ENCODE peak calls at places on chromosomes 7 and 10, in ten cellular contexts. One of them, this sample, is unnamed. For H3K4me1 and H3K36me3, the result is how much of the 10 kb centered on the place peaks cover.

GRCh38 chr10:93149761-93150160 is 76.1 kb downstream of the CYP26A1 start:
- DNase-seq in BE2C: no peak
- DNase-seq in fibroblast of lung: no peak
- DNase-seq in left lung: no peak
- DNase-seq in H1: no peak
- DNase-seq in CD8-positive, alpha-beta T cell: no peak
- DNase-seq in astrocyte: peak
- DNase-seq in OCI-LY7: no peak
- DNase-seq in gastrocnemius medialis: no peak
- DNase-seq in adrenal gland: no peak
- DNase-seq in this sample: no peak

GRCh38 chr7:110204527-110204926 is 886.4 kb upstream of the LRRN3 start:
- DNase-seq in left lung: no peak
- DNase-seq in H1: peak
- DNase-seq in adrenal gland: no peak
- DNase-seq in OCI-LY7: no peak
- DNase-seq in CD8-positive, alpha-beta T cell: no peak
- DNase-seq in BE2C: peak
- DNase-seq in fibroblast of lung: peak
- DNase-seq in gastrocnemius medialis: no peak
- DNase-seq in astrocyte: no peak
- DNase-seq in this sample: no peak

GRCh38 chr7:5622746-5623145 is 158.7 kb downstream of the RNF216 start:
- DNase-seq in astrocyte: no peak
- DNase-seq in adrenal gland: no peak
- DNase-seq in fibroblast of lung: no peak
- DNase-seq in CD8-positive, alpha-beta T cell: no peak
- DNase-seq in left lung: no peak
- DNase-seq in OCI-LY7: no peak
- DNase-seq in H1: no peak
- DNase-seq in gastrocnemius medialis: no peak
- DNase-seq in BE2C: no peak
- DNase-seq in this sample: no peak

GRCh38 chr7:129829677-129830631 is 122.8 kb downstream of the UBE2H start:
- DNase-seq in H1: peak
- DNase-seq in gastrocnemius medialis: peak
- DNase-seq in BE2C: peak
- DNase-seq in CD8-positive, alpha-beta T cell: peak
- DNase-seq in OCI-LY7: peak
- DNase-seq in astrocyte: peak
- DNase-seq in left lung: peak
- DNase-seq in fibroblast of lung: peak
- DNase-seq in adrenal gland: peak
- DNase-seq in this sample: peak

GRCh38 chr10:56782503-56782902 is 421.4 kb upstream of the ZWINT start:
- DNase-seq in adrenal gland: no peak
- DNase-seq in astrocyte: no peak
- DNase-seq in BE2C: no peak
- DNase-seq in H1: no peak
- DNase-seq in CD8-positive, alpha-beta T cell: no peak
- DNase-seq in gastrocnemius medialis: no peak
- DNase-seq in left lung: no peak
- DNase-seq in fibroblast of lung: no peak
- DNase-seq in OCI-LY7: no peak
- DNase-seq in this sample: no peak

GRCh38 chr7:6160191-6160623 is 112.2 kb downstream of the CYTH3 start:
- DNase-seq in CD8-positive, alpha-beta T cell: no peak
- DNase-seq in fibroblast of lung: peak
- DNase-seq in adrenal gland: peak
- DNase-seq in left lung: no peak
- DNase-seq in astrocyte: peak
- DNase-seq in H1: peak
- DNase-seq in OCI-LY7: no peak
- DNase-seq in BE2C: peak
- DNase-seq in gastrocnemius medialis: peak
- DNase-seq in this sample: peak

GRCh38 chr10:69379800-69380199 is 36.9 kb downstream of the TACR2 start:
- DNase-seq in OCI-LY7: no peak
- DNase-seq in CD8-positive, alpha-beta T cell: no peak
- DNase-seq in H1: no peak
- DNase-seq in gastrocnemius medialis: no peak
- DNase-seq in fibroblast of lung: no peak
- DNase-seq in BE2C: no peak
- DNase-seq in astrocyte: no peak
- DNase-seq in left lung: no peak
- DNase-seq in adrenal gland: no peak
- DNase-seq in this sample: peak

GRCh38 chr7:74405191-74405898 is 48.4 kb upstream of the GTF2IRD1 start:
- DNase-seq in fibroblast of lung: no peak
- DNase-seq in H1: peak
- DNase-seq in CD8-positive, alpha-beta T cell: no peak
- DNase-seq in OCI-LY7: peak
- DNase-seq in adrenal gland: no peak
- DNase-seq in left lung: no peak
- DNase-seq in astrocyte: no peak
- DNase-seq in BE2C: peak
- DNase-seq in gastrocnemius medialis: no peak
- DNase-seq in this sample: no peak

GRCh38 chr7:142626420-142627035 is 122.7 kb upstream of the PRSS1 start:
- DNase-seq in astrocyte: no peak
- DNase-seq in BE2C: peak
- DNase-seq in CD8-positive, alpha-beta T cell: peak
- DNase-seq in fibroblast of lung: no peak
- DNase-seq in gastrocnemius medialis: no peak
- DNase-seq in left lung: peak
- DNase-seq in H1: peak
- DNase-seq in OCI-LY7: peak
- DNase-seq in adrenal gland: peak
- DNase-seq in this sample: no peak

GRCh38 chr7:77427996-77428603 is 12.0 kb upstream of the GSAP start:
- DNase-seq in fibroblast of lung: peak
- DNase-seq in left lung: peak
- DNase-seq in H1: no peak
- DNase-seq in astrocyte: peak
- DNase-seq in BE2C: no peak
- DNase-seq in adrenal gland: no peak
- DNase-seq in OCI-LY7: no peak
- DNase-seq in CD8-positive, alpha-beta T cell: no peak
- DNase-seq in gastrocnemius medialis: no peak
- DNase-seq in this sample: no peak

GRCh38 chr7:94655562-94655883 is 410 bp downstream of the SGCE start:
- DNase-seq in astrocyte: peak
- DNase-seq in gastrocnemius medialis: no peak
- DNase-seq in BE2C: peak
- DNase-seq in left lung: peak
- DNase-seq in H1: no peak
- DNase-seq in CD8-positive, alpha-beta T cell: no peak
- DNase-seq in OCI-LY7: no peak
- DNase-seq in adrenal gland: peak
- DNase-seq in fibroblast of lung: no peak
- DNase-seq in this sample: peak

GRCh38 chr10:99619090-99619800 is 994 bp downstream of the SLC25A28 start:
- DNase-seq in H1: no peak
- DNase-seq in BE2C: no peak
- DNase-seq in fibroblast of lung: peak
- DNase-seq in adrenal gland: no peak
- DNase-seq in gastrocnemius medialis: no peak
- DNase-seq in OCI-LY7: peak
- DNase-seq in CD8-positive, alpha-beta T cell: no peak
- DNase-seq in astrocyte: peak
- DNase-seq in left lung: no peak
- DNase-seq in this sample: no peak

GRCh38 chr10:43233601-43234430 is 33.0 kb downstream of the RASGEF1A start:
- DNase-seq in fibroblast of lung: no peak
- DNase-seq in OCI-LY7: no peak
- DNase-seq in CD8-positive, alpha-beta T cell: peak
- DNase-seq in BE2C: peak
- DNase-seq in astrocyte: no peak
- DNase-seq in H1: no peak
- DNase-seq in gastrocnemius medialis: no peak
- DNase-seq in adrenal gland: peak
- DNase-seq in left lung: peak
- DNase-seq in this sample: no peak

DNA sequence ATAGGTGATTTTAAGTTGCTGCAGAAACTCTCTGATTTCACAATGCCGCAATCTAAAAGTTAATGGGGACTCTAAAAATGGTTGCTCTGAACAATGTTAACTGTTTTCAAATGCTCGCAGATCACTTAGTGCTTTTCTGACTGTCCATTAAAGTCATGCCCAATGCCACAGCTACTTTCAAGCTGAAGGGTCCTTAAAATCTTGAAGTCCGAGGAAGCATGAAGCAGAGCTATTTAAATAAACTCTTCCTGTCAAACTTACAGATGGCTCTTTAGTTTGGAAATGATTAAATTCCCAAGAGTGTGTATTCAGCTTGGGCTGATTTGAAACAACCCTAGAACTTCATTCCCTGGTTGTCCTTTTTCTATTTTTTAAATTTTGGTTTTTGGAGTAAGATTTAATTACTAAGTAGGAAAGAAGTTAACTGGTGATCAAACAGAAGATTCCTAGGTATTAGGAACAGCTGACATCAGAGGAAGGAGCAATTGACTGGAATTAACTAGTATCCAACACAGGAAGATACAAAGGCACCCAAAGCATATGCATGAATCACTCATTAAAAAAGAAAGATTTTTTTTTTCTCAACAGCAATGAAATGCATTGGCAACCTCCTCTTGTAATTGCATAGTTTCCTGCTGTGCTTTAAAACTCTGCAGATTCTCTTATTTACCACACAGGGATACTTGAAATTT is 105.1 kb downstream of the NRP1 start:
- DNase-seq in OCI-LY7: no peak
- DNase-seq in astrocyte: peak
- DNase-seq in H1: no peak
- DNase-seq in BE2C: no peak
- DNase-seq in gastrocnemius medialis: no peak
- DNase-seq in CD8-positive, alpha-beta T cell: no peak
- DNase-seq in adrenal gland: no peak
- DNase-seq in fibroblast of lung: no peak
- DNase-seq in left lung: no peak
- DNase-seq in this sample: no peak
- H3K4me1 ChIP-seq in OCI-LY7: under half
- H3K4me1 ChIP-seq in astrocyte: under half
- H3K4me1 ChIP-seq in H1: under half
- H3K4me1 ChIP-seq in BE2C: under half
- H3K4me1 ChIP-seq in gastrocnemius medialis: under half
- H3K4me1 ChIP-seq in CD8-positive, alpha-beta T cell: under half
- H3K4me1 ChIP-seq in adrenal gland: under half
- H3K4me1 ChIP-seq in fibroblast of lung: under half
- H3K4me1 ChIP-seq in left lung: under half
- H3K4me1 ChIP-seq in this sample: under half

GRCh38 chr10:307659-308058 is 172.4 kb downstream of the ZMYND11 start:
- DNase-seq in H1: no peak
- DNase-seq in gastrocnemius medialis: no peak
- DNase-seq in left lung: no peak
- DNase-seq in OCI-LY7: no peak
- DNase-seq in fibroblast of lung: no peak
- DNase-seq in astrocyte: no peak
- DNase-seq in CD8-positive, alpha-beta T cell: no peak
- DNase-seq in adrenal gland: no peak
- DNase-seq in BE2C: no peak
- DNase-seq in this sample: no peak
- H3K36me3 ChIP-seq in H1: under half
- H3K36me3 ChIP-seq in gastrocnemius medialis: under half
- H3K36me3 ChIP-seq in left lung: under half
- H3K36me3 ChIP-seq in OCI-LY7: under half
- H3K36me3 ChIP-seq in fibroblast of lung: under half
- H3K36me3 ChIP-seq in astrocyte: under half
- H3K36me3 ChIP-seq in CD8-positive, alpha-beta T cell: under half
- H3K36me3 ChIP-seq in adrenal gland: under half
- H3K36me3 ChIP-seq in BE2C: under half
- H3K36me3 ChIP-seq in this sample: under half

GRCh38 chr10:97497572-97498075 is 598 bp downstream of the MMS19 start:
- DNase-seq in adrenal gland: peak
- DNase-seq in CD8-positive, alpha-beta T cell: peak
- DNase-seq in OCI-LY7: peak
- DNase-seq in BE2C: peak
- DNase-seq in H1: peak
- DNase-seq in astrocyte: peak
- DNase-seq in left lung: peak
- DNase-seq in gastrocnemius medialis: peak
- DNase-seq in fibroblast of lung: peak
- DNase-seq in this sample: peak
- H3K4me1 ChIP-seq in adrenal gland: under half
- H3K4me1 ChIP-seq in CD8-positive, alpha-beta T cell: under half
- H3K4me1 ChIP-seq in OCI-LY7: under half
- H3K4me1 ChIP-seq in BE2C: under half
- H3K4me1 ChIP-seq in H1: under half
- H3K4me1 ChIP-seq in astrocyte: under half
- H3K4me1 ChIP-seq in left lung: half or more
- H3K4me1 ChIP-seq in gastrocnemius medialis: under half
- H3K4me1 ChIP-seq in fibroblast of lung: under half
- H3K4me1 ChIP-seq in this sample: under half

GRCh38 chr7:105027176-105027853 is 13.3 kb downstream of the KMT2E start:
- DNase-seq in left lung: no peak
- DNase-seq in adrenal gland: no peak
- DNase-seq in astrocyte: no peak
- DNase-seq in CD8-positive, alpha-beta T cell: no peak
- DNase-seq in fibroblast of lung: no peak
- DNase-seq in OCI-LY7: no peak
- DNase-seq in gastrocnemius medialis: no peak
- DNase-seq in BE2C: no peak
- DNase-seq in H1: no peak
- DNase-seq in this sample: no peak

GRCh38 chr7:105028004-105028403 is 14.0 kb downstream of the KMT2E start:
- DNase-seq in CD8-positive, alpha-beta T cell: no peak
- DNase-seq in left lung: no peak
- DNase-seq in adrenal gland: no peak
- DNase-seq in H1: no peak
- DNase-seq in gastrocnemius medialis: no peak
- DNase-seq in BE2C: no peak
- DNase-seq in OCI-LY7: peak
- DNase-seq in fibroblast of lung: no peak
- DNase-seq in astrocyte: no peak
- DNase-seq in this sample: no peak

GRCh38 chr7:105022458-105022857 is 8.5 kb downstream of the KMT2E start:
- DNase-seq in adrenal gland: no peak
- DNase-seq in gastrocnemius medialis: no peak
- DNase-seq in astrocyte: no peak
- DNase-seq in OCI-LY7: no peak
- DNase-seq in BE2C: no peak
- DNase-seq in fibroblast of lung: no peak
- DNase-seq in CD8-positive, alpha-beta T cell: no peak
- DNase-seq in H1: no peak
- DNase-seq in left lung: no peak
- DNase-seq in this sample: no peak

GRCh38 chr7:105026750-105027149 is 12.7 kb downstream of the KMT2E start:
- DNase-seq in BE2C: no peak
- DNase-seq in adrenal gland: no peak
- DNase-seq in fibroblast of lung: no peak
- DNase-seq in OCI-LY7: no peak
- DNase-seq in left lung: no peak
- DNase-seq in gastrocnemius medialis: no peak
- DNase-seq in H1: no peak
- DNase-seq in CD8-positive, alpha-beta T cell: no peak
- DNase-seq in astrocyte: no peak
- DNase-seq in this sample: no peak

DNA sequence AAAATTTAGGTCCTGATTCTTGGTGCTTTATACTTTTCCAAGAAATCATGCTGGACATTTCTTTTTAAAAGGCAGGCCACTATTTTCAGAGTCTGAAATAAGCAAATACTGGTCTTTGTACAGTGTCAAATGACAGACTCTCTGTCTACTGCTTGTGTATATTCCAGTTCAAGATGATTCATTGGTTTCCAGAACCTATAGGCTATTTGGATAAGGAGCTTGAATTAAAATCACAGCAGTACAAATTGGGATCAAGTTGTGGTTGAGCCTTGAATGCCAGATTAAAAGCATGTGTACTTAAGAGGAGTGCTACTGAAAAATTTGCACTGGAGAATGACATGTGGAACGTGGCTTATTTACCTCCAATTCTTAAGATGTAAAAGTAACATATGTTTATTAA is 10.7 kb downstream of the KMT2E start:
- DNase-seq in CD8-positive, alpha-beta T cell: no peak
- DNase-seq in BE2C: no peak
- DNase-seq in gastrocnemius medialis: no peak
- DNase-seq in astrocyte: peak
- DNase-seq in adrenal gland: no peak
- DNase-seq in H1: no peak
- DNase-seq in left lung: no peak
- DNase-seq in fibroblast of lung: peak
- DNase-seq in OCI-LY7: no peak
- DNase-seq in this sample: no peak
- H3K36me3 ChIP-seq in CD8-positive, alpha-beta T cell: under half
- H3K36me3 ChIP-seq in BE2C: under half
- H3K36me3 ChIP-seq in gastrocnemius medialis: under half
- H3K36me3 ChIP-seq in astrocyte: under half
- H3K36me3 ChIP-seq in adrenal gland: under half
- H3K36me3 ChIP-seq in H1: under half
- H3K36me3 ChIP-seq in left lung: under half
- H3K36me3 ChIP-seq in fibroblast of lung: under half
- H3K36me3 ChIP-seq in OCI-LY7: under half
- H3K36me3 ChIP-seq in this sample: under half